ENCODE peak calls at places on chromosome 4, in eight cellular contexts. One of them, this sample, is unnamed.

GRCh38 chr4:184268574-184269160 is 51.0 kb upstream of the ENPP6 start:
- DNase-seq in transverse colon: no peak
- DNase-seq in K562: peak; percentile 37
- DNase-seq in HCT116: no peak
- DNase-seq in HepG2: no peak
- DNase-seq in upper lobe of left lung: no peak
- DNase-seq in suprapubic skin: no peak
- DNase-seq in prostate gland: no peak
- DNase-seq in this sample: no peak

GRCh38 chr4:185142563-185142910 is 529 bp upstream of the SLC25A4 start:
- DNase-seq in suprapubic skin: no peak
- DNase-seq in K562: no peak
- DNase-seq in transverse colon: no peak
- DNase-seq in upper lobe of left lung: no peak
- DNase-seq in prostate gland: peak; percentile 20
- DNase-seq in HepG2: peak; percentile 37
- DNase-seq in HCT116: no peak
- DNase-seq in this sample: no peak

GRCh38 chr4:14719053-14719452 is 283.2 kb upstream of the CPEB2 start:
- DNase-seq in transverse colon: no peak
- DNase-seq in K562: no peak
- DNase-seq in suprapubic skin: no peak
- DNase-seq in upper lobe of left lung: peak; percentile 29
- DNase-seq in HepG2: no peak
- DNase-seq in HCT116: no peak
- DNase-seq in prostate gland: peak; percentile 18
- DNase-seq in this sample: peak; percentile 62

GRCh38 chr4:170651786-170652185 is 562.0 kb upstream of the AADAT start:
- DNase-seq in K562: no peak
- DNase-seq in transverse colon: no peak
- DNase-seq in HCT116: no peak
- DNase-seq in suprapubic skin: no peak
- DNase-seq in upper lobe of left lung: no peak
- DNase-seq in prostate gland: no peak
- DNase-seq in HepG2: no peak
- DNase-seq in this sample: no peak

GRCh38 chr4:76267811-76268210 is 16.3 kb downstream of the FAM47E start:
- DNase-seq in transverse colon: no peak
- DNase-seq in prostate gland: no peak
- DNase-seq in HepG2: no peak
- DNase-seq in upper lobe of left lung: no peak
- DNase-seq in K562: no peak
- DNase-seq in HCT116: no peak
- DNase-seq in suprapubic skin: no peak
- DNase-seq in this sample: no peak

GRCh38 chr4:112411781-112412281 is 104.1 kb downstream of the NEUROG2 start:
- DNase-seq in upper lobe of left lung: no peak
- DNase-seq in HepG2: no peak
- DNase-seq in suprapubic skin: no peak
- DNase-seq in HCT116: no peak
- DNase-seq in prostate gland: no peak
- DNase-seq in transverse colon: no peak
- DNase-seq in K562: no peak
- DNase-seq in this sample: no peak

GRCh38 chr4:55312491-55313101 is 33.4 kb upstream of the SRD5A3 start:
- DNase-seq in prostate gland: no peak
- DNase-seq in HepG2: peak; percentile 33
- DNase-seq in K562: no peak
- DNase-seq in HCT116: peak; percentile 46
- DNase-seq in transverse colon: peak; percentile 33
- DNase-seq in suprapubic skin: peak; percentile 68
- DNase-seq in upper lobe of left lung: peak; percentile 46
- DNase-seq in this sample: peak; percentile 34

GRCh38 chr4:6001965-6002833 is 16.0 kb downstream of the C4orf50 start:
- DNase-seq in HCT116: no peak
- DNase-seq in upper lobe of left lung: no peak
- DNase-seq in suprapubic skin: peak; percentile 39
- DNase-seq in HepG2: no peak
- DNase-seq in prostate gland: no peak
- DNase-seq in K562: no peak
- DNase-seq in transverse colon: no peak
- DNase-seq in this sample: no peak

GRCh38 chr4:7194251-7195137 is 2.2 kb downstream of the SORCS2 start:
- DNase-seq in HCT116: no peak
- DNase-seq in upper lobe of left lung: peak; percentile 84
- DNase-seq in HepG2: no peak
- DNase-seq in prostate gland: no peak
- DNase-seq in suprapubic skin: peak; percentile 63
- DNase-seq in transverse colon: no peak
- DNase-seq in K562: no peak
- DNase-seq in this sample: no peak

GRCh38 chr4:100348472-100348871 is 158.2 kb upstream of the DDIT4L start:
- DNase-seq in K562: no peak
- DNase-seq in upper lobe of left lung: no peak
- DNase-seq in transverse colon: no peak
- DNase-seq in HepG2: peak; percentile 2
- DNase-seq in HCT116: peak; percentile 88
- DNase-seq in prostate gland: no peak
- DNase-seq in suprapubic skin: no peak
- DNase-seq in this sample: no peak

GRCh38 chr4:10048931-10049655 is 27.8 kb upstream of the SLC2A9 start:
- DNase-seq in suprapubic skin: no peak
- DNase-seq in HepG2: no peak
- DNase-seq in transverse colon: no peak
- DNase-seq in HCT116: no peak
- DNase-seq in upper lobe of left lung: no peak
- DNase-seq in prostate gland: no peak
- DNase-seq in K562: no peak
- DNase-seq in this sample: no peak

GRCh38 chr4:7322166-7322991 is 112.4 kb downstream of the PSAPL1 start:
- DNase-seq in HepG2: no peak
- DNase-seq in suprapubic skin: no peak
- DNase-seq in HCT116: no peak
- DNase-seq in upper lobe of left lung: peak; percentile 48
- DNase-seq in K562: no peak
- DNase-seq in prostate gland: no peak
- DNase-seq in transverse colon: no peak
- DNase-seq in this sample: no peak

GRCh38 chr4:110854021-110854678 is 231.3 kb upstream of the PITX2 start:
- DNase-seq in K562: no peak
- DNase-seq in suprapubic skin: no peak
- DNase-seq in upper lobe of left lung: no peak
- DNase-seq in prostate gland: no peak
- DNase-seq in HCT116: no peak
- DNase-seq in HepG2: no peak
- DNase-seq in transverse colon: peak; percentile 56
- DNase-seq in this sample: no peak

GRCh38 chr4:149549911-149550310 is 265.7 kb downstream of the IQCM start:
- DNase-seq in suprapubic skin: no peak
- DNase-seq in transverse colon: no peak
- DNase-seq in K562: no peak
- DNase-seq in upper lobe of left lung: no peak
- DNase-seq in HCT116: no peak
- DNase-seq in HepG2: no peak
- DNase-seq in prostate gland: no peak
- DNase-seq in this sample: no peak

GRCh38 chr4:71004281-71004851 is 10.9 kb downstream of the DCK start:
- DNase-seq in upper lobe of left lung: no peak
- DNase-seq in transverse colon: peak; percentile 49
- DNase-seq in HCT116: no peak
- DNase-seq in HepG2: peak; percentile 7
- DNase-seq in suprapubic skin: no peak
- DNase-seq in K562: no peak
- DNase-seq in prostate gland: no peak
- DNase-seq in this sample: no peak

GRCh38 chr4:7971881-7972500 is 32.3 kb upstream of the AFAP1 start:
- DNase-seq in K562: no peak
- DNase-seq in HepG2: peak; percentile 23
- DNase-seq in transverse colon: no peak
- DNase-seq in upper lobe of left lung: no peak
- DNase-seq in suprapubic skin: no peak
- DNase-seq in prostate gland: no peak
- DNase-seq in HCT116: no peak
- DNase-seq in this sample: no peak

GRCh38 chr4:47222276-47222675 is 190.9 kb downstream of the GABRB1 start:
- DNase-seq in HepG2: no peak
- DNase-seq in K562: no peak
- DNase-seq in HCT116: no peak
- DNase-seq in suprapubic skin: no peak
- DNase-seq in transverse colon: no peak
- DNase-seq in prostate gland: no peak
- DNase-seq in upper lobe of left lung: no peak
- DNase-seq in this sample: no peak

GRCh38 chr4:76106442-76106841 is 31.9 kb downstream of the ART3 start:
- DNase-seq in HCT116: no peak
- DNase-seq in transverse colon: no peak
- DNase-seq in prostate gland: no peak
- DNase-seq in upper lobe of left lung: no peak
- DNase-seq in suprapubic skin: no peak
- DNase-seq in K562: no peak
- DNase-seq in HepG2: no peak
- DNase-seq in this sample: no peak

GRCh38 chr4:83113429-83113786 is 1.1 kb downstream of the PLAC8 start:
- DNase-seq in transverse colon: no peak
- DNase-seq in HCT116: no peak
- DNase-seq in upper lobe of left lung: no peak
- DNase-seq in suprapubic skin: no peak
- DNase-seq in HepG2: no peak
- DNase-seq in K562: no peak
- DNase-seq in prostate gland: no peak
- DNase-seq in this sample: no peak

GRCh38 chr4:148029781-148030180 is 297.9 kb downstream of the ARHGAP10 start:
- DNase-seq in suprapubic skin: no peak
- DNase-seq in upper lobe of left lung: no peak
- DNase-seq in K562: no peak
- DNase-seq in HCT116: no peak
- DNase-seq in transverse colon: no peak
- DNase-seq in prostate gland: no peak
- DNase-seq in HepG2: no peak
- DNase-seq in this sample: no peak

DNA sequence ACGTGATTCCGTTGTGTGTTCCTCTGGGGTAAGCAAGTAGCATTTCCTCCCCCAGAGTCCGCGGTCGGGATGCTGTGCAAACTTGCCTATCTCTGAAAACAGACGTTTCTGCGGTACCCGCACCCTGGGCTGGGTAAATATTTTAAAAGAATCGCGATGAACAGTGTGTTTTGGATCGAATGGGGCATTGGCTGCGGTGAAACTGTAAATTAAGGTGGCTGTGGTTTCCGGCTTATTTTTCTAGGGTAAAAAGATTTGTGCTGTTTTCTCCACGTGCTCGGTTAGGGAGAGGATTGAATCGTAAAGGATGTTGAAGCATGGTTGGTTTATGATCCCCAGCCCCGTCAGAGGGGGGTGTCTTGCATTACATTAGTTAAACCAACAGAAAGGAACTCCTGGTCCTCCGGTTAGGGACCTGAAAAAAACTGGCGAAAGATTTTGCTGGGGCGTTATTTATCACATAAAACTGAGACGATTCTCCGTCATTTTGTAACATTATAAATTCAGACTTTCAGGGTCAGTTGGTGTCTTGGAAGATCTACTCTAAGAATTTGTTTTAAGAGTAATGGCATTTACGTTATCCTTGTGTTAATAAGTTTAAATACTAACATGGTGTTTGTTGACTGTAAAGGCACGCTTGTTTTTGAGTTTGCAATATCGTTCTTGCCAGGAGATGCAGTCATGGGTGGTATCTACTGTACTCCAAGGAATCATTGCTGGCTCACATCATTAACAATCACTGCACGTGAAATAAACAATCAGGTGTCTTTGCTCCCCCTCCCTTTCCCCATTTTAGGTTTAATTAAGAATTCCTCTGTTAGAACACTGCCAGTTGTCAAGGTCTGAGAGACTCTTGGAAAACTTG is 1.4 kb downstream of the HHIP start:
- DNase-seq in suprapubic skin: no peak
- DNase-seq in upper lobe of left lung: no peak
- DNase-seq in K562: peak; percentile 47
- DNase-seq in HepG2: no peak
- DNase-seq in prostate gland: no peak
- DNase-seq in HCT116: no peak
- DNase-seq in transverse colon: no peak
- DNase-seq in this sample: no peak
- TF ChIP-seq POLR2A in suprapubic skin: no peak
- TF ChIP-seq POLR2A in upper lobe of left lung: no peak
- TF ChIP-seq POLR2A in K562: no peak
- TF ChIP-seq POLR2A in HepG2: no peak
- TF ChIP-seq POLR2A in prostate gland: no peak
- TF ChIP-seq POLR2A in HCT116: no peak
- TF ChIP-seq POLR2A in transverse colon: no peak
- TF ChIP-seq POLR2A in this sample: no peak

GRCh38 chr4:122666527-122667245 is 45.8 kb upstream of the IL21 start:
- DNase-seq in prostate gland: no peak
- DNase-seq in K562: no peak
- DNase-seq in HCT116: peak; percentile 52
- DNase-seq in HepG2: no peak
- DNase-seq in suprapubic skin: no peak
- DNase-seq in transverse colon: no peak
- DNase-seq in upper lobe of left lung: no peak
- DNase-seq in this sample: no peak
- TF ChIP-seq POLR2AphosphoS5 in prostate gland: peak; percentile 25
- TF ChIP-seq POLR2AphosphoS5 in K562: no peak
- TF ChIP-seq POLR2AphosphoS5 in HCT116: no peak
- TF ChIP-seq POLR2AphosphoS5 in HepG2: no peak
- TF ChIP-seq POLR2AphosphoS5 in suprapubic skin: no peak
- TF ChIP-seq POLR2AphosphoS5 in transverse colon: no peak
- TF ChIP-seq POLR2AphosphoS5 in upper lobe of left lung: no peak
- TF ChIP-seq POLR2AphosphoS5 in this sample: no peak

DNA sequence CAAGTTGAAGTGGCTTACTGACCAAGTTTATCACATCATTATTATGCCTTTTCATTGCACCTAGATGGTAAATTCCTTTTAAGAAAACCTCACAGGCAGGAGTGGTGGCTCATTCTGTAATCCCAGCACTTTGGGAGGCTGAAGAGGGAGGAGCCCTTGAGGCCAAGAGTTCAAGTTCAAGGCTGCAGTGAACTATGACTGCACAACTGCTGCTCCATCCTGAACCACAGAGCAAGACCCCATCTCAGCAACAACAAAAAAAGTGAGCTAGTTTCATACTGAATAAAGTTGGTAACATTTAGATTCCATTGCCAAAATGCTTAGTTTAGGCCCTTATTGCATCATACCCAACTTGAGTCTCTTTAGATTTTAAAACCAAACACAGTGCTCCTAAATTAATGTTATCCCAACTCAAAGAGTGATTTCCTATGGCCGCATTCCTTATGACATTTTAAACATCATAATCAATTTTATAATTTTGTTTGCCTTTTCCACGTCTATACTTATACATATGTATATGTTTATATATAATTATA is 36.0 kb downstream of the PDS5A start:
- DNase-seq in transverse colon: no peak
- DNase-seq in HepG2: peak; percentile 30
- DNase-seq in K562: no peak
- DNase-seq in suprapubic skin: no peak
- DNase-seq in upper lobe of left lung: no peak
- DNase-seq in prostate gland: no peak
- DNase-seq in HCT116: no peak
- DNase-seq in this sample: no peak
- TF ChIP-seq CTCF in transverse colon: no peak
- TF ChIP-seq CTCF in HepG2: no peak
- TF ChIP-seq CTCF in K562: no peak
- TF ChIP-seq CTCF in suprapubic skin: no peak
- TF ChIP-seq CTCF in upper lobe of left lung: no peak
- TF ChIP-seq CTCF in prostate gland: no peak
- TF ChIP-seq CTCF in HCT116: no peak
- TF ChIP-seq CTCF in this sample: no peak

GRCh38 chr4:1011022-1011694 is at the start of gene FGFRL1:
- DNase-seq in upper lobe of left lung: peak; percentile 89
- DNase-seq in HCT116: peak; percentile 73
- DNase-seq in transverse colon: peak; percentile 96
- DNase-seq in K562: peak; percentile 88
- DNase-seq in suprapubic skin: peak; percentile 96
- DNase-seq in prostate gland: peak; percentile 92
- DNase-seq in HepG2: peak; percentile 70
- DNase-seq in this sample: peak; percentile 96
- TF ChIP-seq POLR2A in upper lobe of left lung: peak; percentile 22
- TF ChIP-seq POLR2A in HCT116: no peak
- TF ChIP-seq POLR2A in transverse colon: no peak
- TF ChIP-seq POLR2A in K562: no peak
- TF ChIP-seq POLR2A in suprapubic skin: no peak
- TF ChIP-seq POLR2A in prostate gland: no peak
- TF ChIP-seq POLR2A in HepG2: peak; percentile 46
- TF ChIP-seq POLR2A in this sample: no peak